ENCODE peak calls at places on chromosomes 13 and 19, in eight cellular contexts. One of them, this sample, is unnamed.

GRCh38 chr19:16235811-16236710 is 38.4 kb downstream of the AP1M1 start:
- DNase-seq in BJ: no peak
- DNase-seq in heart right ventricle: no peak
- DNase-seq in fibroblast of mammary gland: no peak
- DNase-seq in heart left ventricle: no peak
- DNase-seq in cardiac muscle cell: no peak
- DNase-seq in naive thymus-derived CD4-positive, alpha-beta T cell: peak; percentile 18
- DNase-seq in Peyer's patch: no peak
- DNase-seq in this sample: no peak

GRCh38 chr13:36088001-36088400 is 43.2 kb downstream of the DCLK1 start:
- DNase-seq in heart right ventricle: no peak
- DNase-seq in cardiac muscle cell: no peak
- DNase-seq in naive thymus-derived CD4-positive, alpha-beta T cell: no peak
- DNase-seq in heart left ventricle: no peak
- DNase-seq in BJ: no peak
- DNase-seq in Peyer's patch: no peak
- DNase-seq in fibroblast of mammary gland: peak; percentile 14
- DNase-seq in this sample: no peak

GRCh38 chr13:51000058-51000457 is 90.5 kb downstream of the RNASEH2B start:
- DNase-seq in fibroblast of mammary gland: no peak
- DNase-seq in heart left ventricle: no peak
- DNase-seq in naive thymus-derived CD4-positive, alpha-beta T cell: no peak
- DNase-seq in cardiac muscle cell: no peak
- DNase-seq in heart right ventricle: no peak
- DNase-seq in Peyer's patch: no peak
- DNase-seq in BJ: no peak
- DNase-seq in this sample: no peak

GRCh38 chr13:93320942-93321341 is 94.3 kb downstream of the GPC6 start:
- DNase-seq in heart right ventricle: no peak
- DNase-seq in naive thymus-derived CD4-positive, alpha-beta T cell: no peak
- DNase-seq in fibroblast of mammary gland: peak; percentile 64
- DNase-seq in heart left ventricle: no peak
- DNase-seq in Peyer's patch: no peak
- DNase-seq in cardiac muscle cell: peak; percentile 58
- DNase-seq in BJ: no peak
- DNase-seq in this sample: peak; percentile 49

GRCh38 chr13:52798770-52799430 is 49.5 kb downstream of the PCDH8 start:
- DNase-seq in heart left ventricle: no peak
- DNase-seq in Peyer's patch: no peak
- DNase-seq in cardiac muscle cell: no peak
- DNase-seq in fibroblast of mammary gland: no peak
- DNase-seq in heart right ventricle: no peak
- DNase-seq in naive thymus-derived CD4-positive, alpha-beta T cell: no peak
- DNase-seq in BJ: no peak
- DNase-seq in this sample: no peak

GRCh38 chr19:9847087-9847671 is 12.1 kb downstream of the PIN1 start:
- DNase-seq in heart left ventricle: no peak
- DNase-seq in heart right ventricle: no peak
- DNase-seq in naive thymus-derived CD4-positive, alpha-beta T cell: no peak
- DNase-seq in cardiac muscle cell: peak; percentile 92
- DNase-seq in BJ: peak; percentile 66
- DNase-seq in fibroblast of mammary gland: peak; percentile 98
- DNase-seq in Peyer's patch: no peak
- DNase-seq in this sample: peak; percentile 93

GRCh38 chr13:33114146-33114545 is 97.9 kb downstream of the KL start:
- DNase-seq in Peyer's patch: no peak
- DNase-seq in fibroblast of mammary gland: no peak
- DNase-seq in naive thymus-derived CD4-positive, alpha-beta T cell: no peak
- DNase-seq in heart right ventricle: no peak
- DNase-seq in BJ: no peak
- DNase-seq in heart left ventricle: no peak
- DNase-seq in cardiac muscle cell: no peak
- DNase-seq in this sample: no peak

GRCh38 chr13:111537115-111537728 is 216.8 kb downstream of the TEX29 start:
- DNase-seq in heart left ventricle: peak; percentile 23
- DNase-seq in cardiac muscle cell: no peak
- DNase-seq in fibroblast of mammary gland: no peak
- DNase-seq in Peyer's patch: no peak
- DNase-seq in BJ: no peak
- DNase-seq in heart right ventricle: no peak
- DNase-seq in naive thymus-derived CD4-positive, alpha-beta T cell: no peak
- DNase-seq in this sample: no peak

GRCh38 chr19:14135355-14135754 is 1.0 kb downstream of the ASF1B start:
- DNase-seq in Peyer's patch: no peak
- DNase-seq in cardiac muscle cell: no peak
- DNase-seq in naive thymus-derived CD4-positive, alpha-beta T cell: no peak
- DNase-seq in fibroblast of mammary gland: no peak
- DNase-seq in heart left ventricle: no peak
- DNase-seq in heart right ventricle: no peak
- DNase-seq in BJ: no peak
- DNase-seq in this sample: no peak
- H3K4me3 ChIP-seq in Peyer's patch: no peak overlapping the region
- H3K4me3 ChIP-seq in cardiac muscle cell: peak overlapping the region; percentile 65
- H3K4me3 ChIP-seq in naive thymus-derived CD4-positive, alpha-beta T cell: no peak overlapping the region
- H3K4me3 ChIP-seq in fibroblast of mammary gland: peak overlapping the region; percentile 69
- H3K4me3 ChIP-seq in heart left ventricle: no peak overlapping the region
- H3K4me3 ChIP-seq in heart right ventricle: peak overlapping the region; percentile 61
- H3K4me3 ChIP-seq in BJ: peak overlapping the region; percentile 93
- H3K4me3 ChIP-seq in this sample: peak overlapping the region; percentile 75

DNA sequence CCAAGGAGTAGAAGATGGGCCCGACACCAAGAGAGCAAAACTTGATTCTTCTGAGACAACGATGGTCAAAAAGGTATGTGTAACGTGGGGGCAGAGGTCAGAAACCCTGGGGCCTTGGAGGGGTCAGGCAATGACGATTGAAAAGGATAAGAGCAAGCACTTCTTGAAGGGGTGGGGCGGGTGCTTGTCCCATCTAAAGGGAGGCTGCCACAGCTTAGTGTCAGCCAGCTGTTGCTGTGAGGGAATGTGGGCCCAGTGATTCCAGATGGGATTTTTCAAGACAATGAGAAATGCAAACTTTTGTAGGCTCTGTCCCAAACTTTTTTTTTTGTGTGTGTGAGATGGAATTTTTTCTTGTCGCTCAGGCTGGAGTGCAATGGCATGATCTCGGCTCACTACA is 24.5 kb downstream of the SAE1 start:
- DNase-seq in heart right ventricle: no peak
- DNase-seq in naive thymus-derived CD4-positive, alpha-beta T cell: no peak
- DNase-seq in BJ: no peak
- DNase-seq in Peyer's patch: no peak
- DNase-seq in fibroblast of mammary gland: no peak
- DNase-seq in heart left ventricle: no peak
- DNase-seq in cardiac muscle cell: peak; percentile 53
- DNase-seq in this sample: peak; percentile 52
- H3K4me3 ChIP-seq in heart right ventricle: no peak overlapping the region
- H3K4me3 ChIP-seq in naive thymus-derived CD4-positive, alpha-beta T cell: no peak overlapping the region
- H3K4me3 ChIP-seq in BJ: no peak overlapping the region
- H3K4me3 ChIP-seq in Peyer's patch: no peak overlapping the region
- H3K4me3 ChIP-seq in fibroblast of mammary gland: no peak overlapping the region
- H3K4me3 ChIP-seq in heart left ventricle: no peak overlapping the region
- H3K4me3 ChIP-seq in cardiac muscle cell: no peak overlapping the region
- H3K4me3 ChIP-seq in this sample: no peak overlapping the region

GRCh38 chr13:83879431-83880171 is 2.7 kb downstream of the SLITRK1 start:
- DNase-seq in heart left ventricle: no peak
- DNase-seq in Peyer's patch: no peak
- DNase-seq in BJ: no peak
- DNase-seq in naive thymus-derived CD4-positive, alpha-beta T cell: no peak
- DNase-seq in heart right ventricle: no peak
- DNase-seq in cardiac muscle cell: peak; percentile 5
- DNase-seq in fibroblast of mammary gland: peak; percentile 15
- DNase-seq in this sample: no peak
- H3K4me3 ChIP-seq in heart left ventricle: no peak overlapping the region
- H3K4me3 ChIP-seq in Peyer's patch: no peak overlapping the region
- H3K4me3 ChIP-seq in BJ: peak overlapping the region; percentile 44
- H3K4me3 ChIP-seq in naive thymus-derived CD4-positive, alpha-beta T cell: no peak overlapping the region
- H3K4me3 ChIP-seq in heart right ventricle: no peak overlapping the region
- H3K4me3 ChIP-seq in cardiac muscle cell: no peak overlapping the region
- H3K4me3 ChIP-seq in fibroblast of mammary gland: peak overlapping the region; percentile 28
- H3K4me3 ChIP-seq in this sample: peak overlapping the region; percentile 38

DNA sequence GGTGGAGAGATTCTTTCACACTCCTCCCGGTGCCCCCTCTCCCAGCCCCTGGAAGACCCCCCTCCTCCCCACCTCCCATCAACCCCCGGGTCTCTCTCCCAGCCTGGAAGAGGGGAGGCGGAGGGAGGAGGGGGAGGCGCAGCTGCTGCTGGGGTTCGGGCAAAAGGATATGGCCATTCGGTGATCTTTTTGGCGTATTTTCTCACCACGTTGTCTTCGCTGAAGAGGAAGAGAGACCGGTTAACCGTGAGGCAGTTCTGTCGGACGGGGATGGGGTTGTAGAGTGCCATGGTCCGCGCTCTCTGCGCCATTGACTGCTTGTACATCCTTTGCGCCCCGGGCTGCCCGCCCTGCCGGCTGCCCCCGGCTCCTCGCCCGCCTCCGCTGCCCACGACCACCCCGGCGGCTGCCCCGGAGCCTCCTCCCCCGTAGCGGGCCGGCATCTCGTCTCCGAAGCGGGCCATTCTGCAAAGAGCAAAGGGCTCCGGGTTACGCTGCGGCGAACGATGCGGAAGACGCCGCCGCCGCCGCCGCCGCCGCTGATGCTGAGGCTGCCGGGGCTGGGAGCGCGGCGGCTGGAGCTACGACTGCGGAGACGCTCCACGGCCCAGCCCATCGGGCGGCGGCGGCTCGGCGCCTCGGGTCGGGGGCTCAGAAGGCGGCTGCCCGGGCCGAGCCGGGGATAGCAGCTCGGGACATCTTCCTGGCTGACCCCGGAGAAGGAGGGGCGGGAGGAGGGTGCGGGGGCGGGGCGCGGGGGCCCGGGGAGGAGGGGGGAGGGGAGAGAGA is at the start of gene CACNA1A:
- DNase-seq in fibroblast of mammary gland: no peak
- DNase-seq in heart right ventricle: no peak
- DNase-seq in heart left ventricle: no peak
- DNase-seq in Peyer's patch: no peak
- DNase-seq in BJ: no peak
- DNase-seq in naive thymus-derived CD4-positive, alpha-beta T cell: no peak
- DNase-seq in cardiac muscle cell: peak; percentile 44
- DNase-seq in this sample: no peak
- H3K4me3 ChIP-seq in fibroblast of mammary gland: no peak within 1 kb of the TSS
- H3K4me3 ChIP-seq in heart right ventricle: peak within 1 kb of the TSS; percentile 41
- H3K4me3 ChIP-seq in heart left ventricle: peak within 1 kb of the TSS; percentile 30
- H3K4me3 ChIP-seq in Peyer's patch: peak within 1 kb of the TSS; percentile 31
- H3K4me3 ChIP-seq in BJ: peak within 1 kb of the TSS; percentile 40
- H3K4me3 ChIP-seq in naive thymus-derived CD4-positive, alpha-beta T cell: no peak within 1 kb of the TSS
- H3K4me3 ChIP-seq in cardiac muscle cell: peak within 1 kb of the TSS; percentile 56
- H3K4me3 ChIP-seq in this sample: no peak within 1 kb of the TSS

DNA sequence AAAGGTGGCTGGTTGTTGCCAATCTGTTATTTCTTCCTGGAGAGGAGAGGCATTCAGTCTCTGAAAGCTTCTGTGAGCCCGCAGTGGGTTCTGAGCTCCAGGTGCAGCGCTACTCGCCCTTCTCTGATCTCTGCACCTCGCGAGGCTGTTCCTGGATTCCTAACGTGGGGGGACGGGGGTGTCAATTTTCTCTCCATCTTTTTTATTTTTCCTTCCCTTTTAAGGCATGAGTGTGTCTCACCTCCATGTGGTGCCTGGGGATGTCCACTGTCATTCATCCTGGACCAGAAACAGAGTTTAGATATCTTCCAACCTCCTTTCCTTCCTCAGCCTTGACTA is 626 bp downstream of the ZNF233 start:
- DNase-seq in Peyer's patch: no peak
- DNase-seq in fibroblast of mammary gland: no peak
- DNase-seq in heart left ventricle: no peak
- DNase-seq in BJ: no peak
- DNase-seq in naive thymus-derived CD4-positive, alpha-beta T cell: no peak
- DNase-seq in heart right ventricle: no peak
- DNase-seq in cardiac muscle cell: no peak
- DNase-seq in this sample: no peak
- H3K4me3 ChIP-seq in Peyer's patch: peak overlapping the region; percentile 48
- H3K4me3 ChIP-seq in fibroblast of mammary gland: peak overlapping the region; percentile 57
- H3K4me3 ChIP-seq in heart left ventricle: peak overlapping the region; percentile 57
- H3K4me3 ChIP-seq in BJ: peak overlapping the region; percentile 49
- H3K4me3 ChIP-seq in naive thymus-derived CD4-positive, alpha-beta T cell: no peak overlapping the region
- H3K4me3 ChIP-seq in heart right ventricle: peak overlapping the region; percentile 59
- H3K4me3 ChIP-seq in cardiac muscle cell: peak overlapping the region; percentile 45
- H3K4me3 ChIP-seq in this sample: peak overlapping the region; percentile 60

GRCh38 chr13:113387396-113387795 is 23.5 kb upstream of the GRTP1 start:
- DNase-seq in cardiac muscle cell: no peak
- DNase-seq in heart left ventricle: no peak
- DNase-seq in fibroblast of mammary gland: no peak
- DNase-seq in Peyer's patch: peak; percentile 16
- DNase-seq in heart right ventricle: no peak
- DNase-seq in BJ: no peak
- DNase-seq in naive thymus-derived CD4-positive, alpha-beta T cell: no peak
- DNase-seq in this sample: no peak

GRCh38 chr13:113390874-113391497 is 27.1 kb upstream of the GRTP1 start:
- DNase-seq in Peyer's patch: no peak
- DNase-seq in fibroblast of mammary gland: no peak
- DNase-seq in heart left ventricle: no peak
- DNase-seq in BJ: no peak
- DNase-seq in heart right ventricle: no peak
- DNase-seq in naive thymus-derived CD4-positive, alpha-beta T cell: no peak
- DNase-seq in cardiac muscle cell: no peak
- DNase-seq in this sample: no peak

GRCh38 chr13:113393572-113394503 is 29.9 kb upstream of the GRTP1 start:
- DNase-seq in heart right ventricle: peak; percentile 67
- DNase-seq in heart left ventricle: peak; percentile 92
- DNase-seq in Peyer's patch: peak; percentile 87
- DNase-seq in BJ: no peak
- DNase-seq in fibroblast of mammary gland: peak; percentile 55
- DNase-seq in cardiac muscle cell: peak; percentile 79
- DNase-seq in naive thymus-derived CD4-positive, alpha-beta T cell: peak; percentile 75
- DNase-seq in this sample: peak; percentile 65

GRCh38 chr13:113397606-113398425 is 33.9 kb upstream of the GRTP1 start:
- DNase-seq in heart right ventricle: no peak
- DNase-seq in cardiac muscle cell: no peak
- DNase-seq in heart left ventricle: no peak
- DNase-seq in BJ: no peak
- DNase-seq in naive thymus-derived CD4-positive, alpha-beta T cell: no peak
- DNase-seq in Peyer's patch: peak; percentile 29
- DNase-seq in fibroblast of mammary gland: no peak
- DNase-seq in this sample: no peak

GRCh38 chr13:113393226-113393571 is 29.3 kb upstream of the GRTP1 start:
- DNase-seq in heart right ventricle: no peak
- DNase-seq in Peyer's patch: peak; percentile 29
- DNase-seq in heart left ventricle: peak; percentile 66
- DNase-seq in cardiac muscle cell: no peak
- DNase-seq in fibroblast of mammary gland: no peak
- DNase-seq in naive thymus-derived CD4-positive, alpha-beta T cell: no peak
- DNase-seq in BJ: no peak
- DNase-seq in this sample: no peak
- H3K4me3 ChIP-seq in heart right ventricle: peak overlapping the region; percentile 97
- H3K4me3 ChIP-seq in Peyer's patch: peak overlapping the region; percentile 97
- H3K4me3 ChIP-seq in heart left ventricle: peak overlapping the region; percentile 82
- H3K4me3 ChIP-seq in cardiac muscle cell: peak overlapping the region; percentile 43
- H3K4me3 ChIP-seq in fibroblast of mammary gland: peak overlapping the region; percentile 78
- H3K4me3 ChIP-seq in naive thymus-derived CD4-positive, alpha-beta T cell: peak overlapping the region; percentile 79
- H3K4me3 ChIP-seq in BJ: peak overlapping the region; percentile 74
- H3K4me3 ChIP-seq in this sample: peak overlapping the region; percentile 68

This sample was measured in fibroblast of pulmonary artery.